ENCODE peak calls at places on chromosomes 1 and 21, in ten cellular contexts. One of them, this sample, is unnamed.

GRCh38 chr1:119286587-119287181 is 81.9 kb upstream of the HAO2 start:
- DNase-seq in endodermal cell: peak; percentile 84
- DNase-seq in left colon: peak; percentile 6
- DNase-seq in GF-D8: no peak
- DNase-seq in body of pancreas: no peak
- DNase-seq in AML-193: peak; percentile 27
- DNase-seq in IMR-90: peak; percentile 4
- DNase-seq in H4: peak; percentile 57
- DNase-seq in NCI-H446: peak; percentile 76
- DNase-seq in HuH-7: peak; percentile 42
- DNase-seq in this sample: peak; percentile 76

GRCh38 chr1:184499626-184500025 is 112.8 kb downstream of the C1orf21 start:
- DNase-seq in NCI-H446: no peak
- DNase-seq in IMR-90: peak; percentile 61
- DNase-seq in HuH-7: no peak
- DNase-seq in GF-D8: no peak
- DNase-seq in body of pancreas: no peak
- DNase-seq in AML-193: no peak
- DNase-seq in endodermal cell: no peak
- DNase-seq in H4: no peak
- DNase-seq in left colon: no peak
- DNase-seq in this sample: no peak

GRCh38 chr1:218492840-218493239 is 147.7 kb downstream of the TGFB2 start:
- DNase-seq in AML-193: no peak
- DNase-seq in GF-D8: no peak
- DNase-seq in endodermal cell: no peak
- DNase-seq in left colon: no peak
- DNase-seq in IMR-90: no peak
- DNase-seq in body of pancreas: no peak
- DNase-seq in NCI-H446: no peak
- DNase-seq in H4: no peak
- DNase-seq in HuH-7: no peak
- DNase-seq in this sample: no peak

GRCh38 chr1:230327892-230328284 is 98.2 kb downstream of the PGBD5 start:
- DNase-seq in IMR-90: no peak
- DNase-seq in body of pancreas: no peak
- DNase-seq in left colon: no peak
- DNase-seq in endodermal cell: peak; percentile 82
- DNase-seq in NCI-H446: no peak
- DNase-seq in H4: no peak
- DNase-seq in GF-D8: no peak
- DNase-seq in AML-193: no peak
- DNase-seq in HuH-7: no peak
- DNase-seq in this sample: no peak

GRCh38 chr1:31105646-31106045 is 40.1 kb upstream of the PUM1 start:
- DNase-seq in HuH-7: no peak
- DNase-seq in endodermal cell: no peak
- DNase-seq in H4: no peak
- DNase-seq in body of pancreas: no peak
- DNase-seq in left colon: no peak
- DNase-seq in IMR-90: peak; percentile 23
- DNase-seq in GF-D8: no peak
- DNase-seq in AML-193: no peak
- DNase-seq in NCI-H446: no peak
- DNase-seq in this sample: no peak

GRCh38 chr1:60034999-60035398 is 38.6 kb downstream of the C1orf87 start:
- DNase-seq in left colon: no peak
- DNase-seq in AML-193: no peak
- DNase-seq in body of pancreas: no peak
- DNase-seq in HuH-7: no peak
- DNase-seq in NCI-H446: no peak
- DNase-seq in GF-D8: no peak
- DNase-seq in IMR-90: no peak
- DNase-seq in H4: no peak
- DNase-seq in endodermal cell: no peak
- DNase-seq in this sample: no peak

GRCh38 chr1:43237131-43237530 is 32.7 kb upstream of the TMEM125 start:
- DNase-seq in HuH-7: no peak
- DNase-seq in left colon: no peak
- DNase-seq in endodermal cell: no peak
- DNase-seq in IMR-90: peak; percentile 57
- DNase-seq in AML-193: no peak
- DNase-seq in GF-D8: no peak
- DNase-seq in NCI-H446: no peak
- DNase-seq in body of pancreas: no peak
- DNase-seq in H4: no peak
- DNase-seq in this sample: no peak

GRCh38 chr1:201809876-201810275 is 19.1 kb upstream of the IPO9 start:
- DNase-seq in left colon: no peak
- DNase-seq in GF-D8: no peak
- DNase-seq in AML-193: no peak
- DNase-seq in endodermal cell: no peak
- DNase-seq in H4: no peak
- DNase-seq in IMR-90: no peak
- DNase-seq in NCI-H446: no peak
- DNase-seq in body of pancreas: no peak
- DNase-seq in HuH-7: no peak
- DNase-seq in this sample: no peak

GRCh38 chr1:181397841-181398240 is 85.5 kb upstream of the CACNA1E start:
- DNase-seq in left colon: no peak
- DNase-seq in body of pancreas: peak; percentile 19
- DNase-seq in GF-D8: no peak
- DNase-seq in HuH-7: no peak
- DNase-seq in AML-193: no peak
- DNase-seq in IMR-90: no peak
- DNase-seq in H4: no peak
- DNase-seq in NCI-H446: no peak
- DNase-seq in endodermal cell: peak; percentile 28
- DNase-seq in this sample: no peak

GRCh38 chr1:237863234-237863633 is 27.5 kb downstream of the ZP4 start:
- DNase-seq in body of pancreas: no peak
- DNase-seq in AML-193: no peak
- DNase-seq in left colon: no peak
- DNase-seq in H4: no peak
- DNase-seq in endodermal cell: peak; percentile 61
- DNase-seq in GF-D8: no peak
- DNase-seq in NCI-H446: no peak
- DNase-seq in HuH-7: no peak
- DNase-seq in IMR-90: no peak
- DNase-seq in this sample: no peak

GRCh38 chr1:154220970-154221814 is 437 bp downstream of the UBAP2L start:
- DNase-seq in endodermal cell: peak; percentile 62
- DNase-seq in HuH-7: peak; percentile 23
- DNase-seq in IMR-90: peak; percentile 30
- DNase-seq in left colon: peak; percentile 73
- DNase-seq in AML-193: peak; percentile 52
- DNase-seq in NCI-H446: peak; percentile 61
- DNase-seq in GF-D8: no peak
- DNase-seq in H4: no peak
- DNase-seq in body of pancreas: peak; percentile 69
- DNase-seq in this sample: peak; percentile 41

GRCh38 chr1:162159515-162159914 is 90.0 kb downstream of the NOS1AP start:
- DNase-seq in GF-D8: no peak
- DNase-seq in NCI-H446: no peak
- DNase-seq in H4: no peak
- DNase-seq in left colon: peak; percentile 71
- DNase-seq in IMR-90: no peak
- DNase-seq in endodermal cell: no peak
- DNase-seq in AML-193: no peak
- DNase-seq in body of pancreas: peak; percentile 55
- DNase-seq in HuH-7: no peak
- DNase-seq in this sample: no peak

GRCh38 chr1:113072141-113072756 is 749 bp upstream of the LRIG2 start:
- DNase-seq in body of pancreas: no peak
- DNase-seq in AML-193: no peak
- DNase-seq in endodermal cell: no peak
- DNase-seq in GF-D8: no peak
- DNase-seq in HuH-7: no peak
- DNase-seq in IMR-90: no peak
- DNase-seq in H4: no peak
- DNase-seq in left colon: no peak
- DNase-seq in NCI-H446: no peak
- DNase-seq in this sample: no peak

GRCh38 chr1:57824535-57824934 is 400.7 kb upstream of the DAB1 start:
- DNase-seq in HuH-7: no peak
- DNase-seq in IMR-90: no peak
- DNase-seq in endodermal cell: no peak
- DNase-seq in H4: no peak
- DNase-seq in AML-193: no peak
- DNase-seq in body of pancreas: no peak
- DNase-seq in left colon: no peak
- DNase-seq in GF-D8: no peak
- DNase-seq in NCI-H446: no peak
- DNase-seq in this sample: no peak

GRCh38 chr1:983736-984475 is 2.0 kb upstream of the PERM1 start:
- DNase-seq in GF-D8: no peak
- DNase-seq in body of pancreas: peak; percentile 50
- DNase-seq in IMR-90: no peak
- DNase-seq in endodermal cell: peak; percentile 87
- DNase-seq in AML-193: no peak
- DNase-seq in NCI-H446: no peak
- DNase-seq in H4: no peak
- DNase-seq in left colon: peak; percentile 61
- DNase-seq in HuH-7: no peak
- DNase-seq in this sample: peak; percentile 78

GRCh38 chr1:159869173-159869572 is 6.7 kb upstream of the VSIG8 start:
- DNase-seq in HuH-7: no peak
- DNase-seq in H4: peak; percentile 65
- DNase-seq in endodermal cell: peak; percentile 60
- DNase-seq in body of pancreas: peak; percentile 29
- DNase-seq in NCI-H446: no peak
- DNase-seq in AML-193: no peak
- DNase-seq in left colon: no peak
- DNase-seq in IMR-90: peak; percentile 86
- DNase-seq in GF-D8: no peak
- DNase-seq in this sample: no peak

GRCh38 chr1:89708727-89709375 is 75.9 kb downstream of the LRRC8C start:
- DNase-seq in IMR-90: peak; percentile 28
- DNase-seq in HuH-7: no peak
- DNase-seq in left colon: no peak
- DNase-seq in body of pancreas: no peak
- DNase-seq in NCI-H446: no peak
- DNase-seq in H4: no peak
- DNase-seq in AML-193: no peak
- DNase-seq in GF-D8: no peak
- DNase-seq in endodermal cell: no peak
- DNase-seq in this sample: peak; percentile 36

GRCh38 chr1:183331095-183331742 is 87.0 kb downstream of the NMNAT2 start:
- DNase-seq in left colon: no peak
- DNase-seq in endodermal cell: peak; percentile 89
- DNase-seq in HuH-7: no peak
- DNase-seq in IMR-90: no peak
- DNase-seq in H4: no peak
- DNase-seq in NCI-H446: peak; percentile 65
- DNase-seq in AML-193: no peak
- DNase-seq in GF-D8: no peak
- DNase-seq in body of pancreas: no peak
- DNase-seq in this sample: peak; percentile 42

GRCh38 chr1:154870734-154871133 is 653 bp upstream of the KCNN3 start:
- DNase-seq in AML-193: no peak
- DNase-seq in IMR-90: no peak
- DNase-seq in endodermal cell: no peak
- DNase-seq in GF-D8: no peak
- DNase-seq in body of pancreas: no peak
- DNase-seq in left colon: no peak
- DNase-seq in NCI-H446: no peak
- DNase-seq in H4: no peak
- DNase-seq in HuH-7: no peak
- DNase-seq in this sample: no peak

GRCh38 chr1:39268112-39268581 is 63.7 kb downstream of the MACF1 start:
- DNase-seq in HuH-7: no peak
- DNase-seq in left colon: no peak
- DNase-seq in body of pancreas: peak; percentile 41
- DNase-seq in IMR-90: peak; percentile 90
- DNase-seq in AML-193: no peak
- DNase-seq in GF-D8: no peak
- DNase-seq in H4: peak; percentile 82
- DNase-seq in endodermal cell: peak; percentile 71
- DNase-seq in NCI-H446: peak; percentile 11
- DNase-seq in this sample: peak; percentile 10

GRCh38 chr1:147748687-147749350 is 11.6 kb downstream of the GJA5 start:
- DNase-seq in NCI-H446: no peak
- DNase-seq in body of pancreas: no peak
- DNase-seq in endodermal cell: no peak
- DNase-seq in GF-D8: no peak
- DNase-seq in left colon: no peak
- DNase-seq in H4: no peak
- DNase-seq in IMR-90: no peak
- DNase-seq in AML-193: no peak
- DNase-seq in HuH-7: no peak
- DNase-seq in this sample: no peak

GRCh38 chr1:51714374-51715019 is 97.6 kb downstream of the OSBPL9 start:
- DNase-seq in IMR-90: peak; percentile 10
- DNase-seq in GF-D8: no peak
- DNase-seq in H4: no peak
- DNase-seq in body of pancreas: no peak
- DNase-seq in left colon: no peak
- DNase-seq in AML-193: no peak
- DNase-seq in HuH-7: no peak
- DNase-seq in endodermal cell: no peak
- DNase-seq in NCI-H446: no peak
- DNase-seq in this sample: no peak

GRCh38 chr21:35020446-35020845 is 28.7 kb downstream of the RUNX1 start:
- DNase-seq in H4: no peak
- DNase-seq in body of pancreas: no peak
- DNase-seq in AML-193: no peak
- DNase-seq in HuH-7: no peak
- DNase-seq in endodermal cell: peak; percentile 9
- DNase-seq in left colon: no peak
- DNase-seq in GF-D8: no peak
- DNase-seq in IMR-90: no peak
- DNase-seq in NCI-H446: no peak
- DNase-seq in this sample: no peak

This sample was measured in HEK293T.